ENCODE peak calls at places on chromosome 22, in five cellular contexts. Z, T, W, M and X are unnamed samples.

GRCh38 chr22:37206841-37207821 is 5.1 kb downstream of the SSTR3 start:
- DNase-seq in Z (no peak), T (no peak), W (no peak), M (no peak), X (no peak)

GRCh38 chr22:19516378-19517170 is 7.6 kb downstream of the CLDN5 start:
- DNase-seq in Z (no peak), T (no peak), W (no peak), M (no peak), X (no peak)

GRCh38 chr22:35135165-35135564 is 69.2 kb downstream of the ISX start:
- DNase-seq in Z (no peak), T (no peak), W (no peak), M (no peak), X (no peak)

GRCh38 chr22:37703906-37704305 is 7.1 kb downstream of the TRIOBP start:
- DNase-seq in Z (no peak), T (no peak), W (no peak), M (no peak), X (no peak)

GRCh38 chr22:23067023-23067650 is 3.2 kb upstream of the GNAZ start:
- DNase-seq in Z (no peak), T (no peak), W (no peak), M (no peak), X (no peak)

GRCh38 chr22:22914726-22915669 is 27.4 kb downstream of the IGLL5 start:
- DNase-seq in Z (no peak), T (no peak), W (no peak), M (no peak), X (no peak)

GRCh38 chr22:36921309-36922096 is 8.1 kb downstream of the CSF2RB start:
- DNase-seq in Z (no peak), T (peak), W (no peak), M (no peak), X (no peak)

GRCh38 chr22:39317756-39318506 is 1.5 kb downstream of the RPL3 start:
- DNase-seq in Z (no peak), T (no peak), W (no peak), M (no peak), X (peak)

GRCh38 chr22:50688448-50688847 is 15.8 kb downstream of the SHANK3 start:
- DNase-seq in Z (no peak), T (no peak), W (no peak), M (no peak), X (no peak)

GRCh38 chr22:45285431-45286058 is 796 bp downstream of the UPK3A start:
- DNase-seq in Z (no peak), T (no peak), W (no peak), M (no peak), X (no peak)
- H3K4me3 ChIP-seq in Z (no peak), T (no peak), W (no peak), M (no peak), X (no peak)

DNA sequence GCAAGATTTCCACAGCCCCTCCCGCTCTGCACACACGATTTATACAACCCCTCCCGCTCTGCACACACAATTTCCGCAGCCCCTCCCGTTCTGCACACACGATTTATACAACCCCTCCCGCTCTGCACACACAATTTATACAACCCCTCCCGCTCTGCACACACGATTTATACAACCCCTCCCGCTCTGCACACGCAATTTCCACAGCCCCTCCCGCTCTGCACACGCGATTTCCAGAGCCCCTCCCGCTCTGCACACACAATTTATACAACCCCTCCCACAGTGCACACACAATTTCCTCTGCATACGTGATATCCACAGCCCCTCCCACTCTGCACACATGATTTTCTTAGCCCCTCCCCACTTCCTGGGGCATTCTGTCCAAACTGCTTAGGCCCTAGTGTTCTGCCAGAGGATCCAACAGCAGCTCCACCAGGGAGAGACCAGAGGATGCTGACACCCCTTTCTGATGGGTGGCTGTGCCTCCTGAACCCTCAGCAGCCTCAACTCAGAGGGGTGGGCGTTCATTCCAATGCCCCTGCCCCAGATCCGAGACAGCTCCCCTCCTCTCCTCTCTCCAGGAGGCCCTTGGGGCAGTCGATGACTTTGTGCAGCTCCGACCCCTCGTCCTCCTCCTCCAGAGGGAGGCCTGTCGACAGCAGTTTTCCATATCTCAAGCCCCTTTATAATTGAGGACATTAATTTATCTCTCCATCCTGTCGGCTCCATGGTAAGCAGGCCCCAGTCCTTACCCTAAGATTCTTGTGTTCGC is 671.7 kb downstream of the BRD1 start:
- DNase-seq in Z (no peak), T (peak), W (no peak), M (no peak), X (no peak)
- TF ChIP-seq CTCF in Z (no peak), T (no peak), W (no peak), M (no peak), X (no peak)

GRCh38 chr22:44131989-44132685 is 48.6 kb upstream of the PARVG start:
- DNase-seq in Z (no peak), T (no peak), W (no peak), M (no peak), X (no peak)
- H3K4me3 ChIP-seq in Z (no peak), T (no peak), W (no peak), M (no peak), X (no peak)

GRCh38 chr22:31692186-31692886 is 30.3 kb upstream of the PISD start:
- DNase-seq in Z (no peak), T (peak), W (peak), M (no peak), X (peak)
- TF ChIP-seq CTCF in Z (no peak), T (no peak), W (no peak), M (no peak), X (no peak)

GRCh38 chr22:31287818-31288495 is 4.3 kb downstream of the PIK3IP1 start:
- DNase-seq in Z (no peak), T (peak), W (no peak), M (no peak), X (no peak)
- H3K4me3 ChIP-seq in Z (no peak), T (no peak), W (no peak), M (no peak), X (no peak)

GRCh38 chr22:20776624-20777405 is 2.9 kb downstream of the SERPIND1 start:
- DNase-seq in Z (no peak), T (no peak), W (no peak), M (no peak), X (no peak)

GRCh38 chr22:20775342-20775895 is 1.5 kb downstream of the SERPIND1 start:
- DNase-seq in Z (no peak), T (no peak), W (no peak), M (no peak), X (no peak)

GRCh38 chr22:20779813-20780148 is 5.9 kb downstream of the SERPIND1 start:
- DNase-seq in Z (no peak), T (no peak), W (no peak), M (no peak), X (peak)

GRCh38 chr22:20779014-20779812 is 5.3 kb downstream of the SERPIND1 start:
- DNase-seq in Z (no peak), T (no peak), W (no peak), M (no peak), X (no peak)

DNA sequence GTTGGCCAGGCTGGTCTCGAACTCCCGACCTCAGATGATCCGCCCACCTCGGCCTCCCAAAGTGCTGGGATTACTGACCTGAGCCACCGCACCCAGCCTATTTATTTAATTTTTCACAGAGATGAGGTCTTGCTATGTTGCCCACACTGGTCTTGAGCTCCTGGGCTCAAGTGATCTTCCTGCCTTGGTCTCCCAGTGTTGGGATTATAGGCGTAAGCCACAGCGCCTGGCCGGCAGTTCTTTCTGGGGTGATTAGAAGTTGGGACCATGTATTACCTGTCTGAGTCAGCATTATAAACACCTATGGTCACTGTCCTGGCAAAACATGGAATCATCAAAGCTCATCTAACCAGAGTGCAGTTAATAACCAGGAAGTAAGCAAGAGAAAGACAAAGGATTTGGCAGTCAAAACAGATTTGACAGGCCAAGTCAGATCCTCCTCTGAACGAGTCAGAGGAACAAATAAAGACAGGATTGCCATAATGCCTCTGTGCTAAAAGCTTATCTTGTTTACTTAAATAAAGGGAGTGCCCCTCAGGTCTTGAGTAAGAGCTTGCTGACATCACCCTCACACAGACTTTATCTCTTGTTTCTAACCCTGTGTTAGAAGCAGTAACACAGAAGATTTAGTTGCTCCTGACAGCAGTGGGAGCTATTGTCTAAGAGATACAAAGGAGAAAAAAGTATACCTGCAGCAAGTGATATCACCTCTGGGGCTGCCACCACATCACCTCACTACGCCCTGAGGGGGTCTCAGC is 3.7 kb downstream of the SERPIND1 start:
- DNase-seq in Z (peak), T (peak), W (peak), M (peak), X (peak)
- TF ChIP-seq CTCF in Z (no peak), T (no peak), W (no peak), M (no peak), X (no peak)

GRCh38 chr22:46052801-46053562 is 76.0 kb upstream of the WNT7B start:
- DNase-seq in Z (peak), T (no peak), W (no peak), M (peak), X (peak)
- H3K4me3 ChIP-seq in Z (peak), T (no peak), W (peak), M (peak), X (peak)